ENCODE peak calls at places on chromosomes 5 and 9, in eight cellular contexts. K is NK-92 treated with Interleukin-12 subunit alpha and Interleukin-12 subunit beta, amount 100 ng/mL, for 24 hours; V is choroid plexus epithelial cell; H is stimulated activated CD8-positive, alpha-beta memory T cell treated with anti-CD3 and anti-CD28 coated beads, Interleukin-15, amount 100 ng/mL, for 48 hours; E is activated CD4-positive, alpha-beta T cell treated with anti-CD3 and anti-CD28 coated beads, Interleukin-2, amount 50 U/mL, for 1 hour; A is naive thymus-derived CD4-positive, alpha-beta T cell; S is hippocampal formation; C is HEK293T. X is an unnamed sample.

GRCh38 chr9:108444400-108445358 is 411.1 kb downstream of the ACTL7B start:
- DNase-seq in C (no peak), S (no peak), H (no peak), A (no peak), E (no peak), K (no peak), V (peak), X (peak)

GRCh38 chr5:33579163-33579562 is 138.4 kb downstream of the TARS1 start:
- DNase-seq in V (no peak), H (no peak), A (no peak), C (no peak), K (no peak), E (no peak), S (no peak), X (no peak)

GRCh38 chr5:107985144-107985543 is 314.4 kb upstream of the EFNA5 start:
- DNase-seq in H (no peak), E (no peak), V (no peak), C (no peak), S (no peak), K (no peak), A (no peak), X (peak)

GRCh38 chr5:73093943-73094342 is 26.4 kb upstream of the TMEM171 start:
- DNase-seq in S (no peak), A (no peak), H (no peak), V (peak), C (no peak), E (no peak), K (peak), X (no peak)

GRCh38 chr9:96605328-96605727 is 14.3 kb downstream of the CDC14B start:
- DNase-seq in C (no peak), V (no peak), K (no peak), E (no peak), A (no peak), H (no peak), S (no peak), X (no peak)

GRCh38 chr9:83956288-83957028 is 23.6 kb downstream of the HNRNPK start:
- DNase-seq in V (peak), C (peak), K (peak), H (peak), S (peak), A (peak), E (peak), X (peak)

GRCh38 chr9:89435315-89435823 is 62.5 kb downstream of the SEMA4D start:
- DNase-seq in S (no peak), H (no peak), V (no peak), E (no peak), A (no peak), C (no peak), K (no peak), X (no peak)

GRCh38 chr9:111799506-111799905 is 4.8 kb upstream of the SHOC1 start:
- DNase-seq in H (no peak), A (no peak), K (no peak), S (no peak), V (no peak), E (no peak), C (no peak), X (no peak)

GRCh38 chr9:13491493-13492424 is 212.3 kb upstream of the MPDZ start:
- DNase-seq in E (no peak), S (no peak), A (no peak), C (no peak), V (no peak), K (no peak), H (no peak), X (no peak)

GRCh38 chr5:156402387-156402921 is 75.5 kb downstream of the SGCD start:
- DNase-seq in E (peak), S (no peak), K (no peak), H (peak), C (no peak), V (no peak), A (no peak), X (no peak)

GRCh38 chr9:114392749-114393112 is 4.9 kb upstream of the AKNA start:
- DNase-seq in E (no peak), S (no peak), C (no peak), A (no peak), H (no peak), V (no peak), K (no peak), X (no peak)

GRCh38 chr9:37037744-37038640 is 3.9 kb upstream of the PAX5 start:
- DNase-seq in A (no peak), C (no peak), H (no peak), E (no peak), S (no peak), K (no peak), V (no peak), X (no peak)

GRCh38 chr5:109654455-109654854 is 35.3 kb upstream of the MAN2A1 start:
- DNase-seq in S (no peak), E (no peak), C (no peak), K (no peak), A (no peak), H (peak), V (no peak), X (no peak)

GRCh38 chr5:145587308-145588071 is 247.7 kb downstream of the PRELID2 start:
- DNase-seq in A (no peak), C (no peak), V (peak), S (no peak), K (no peak), H (no peak), E (no peak), X (no peak)

GRCh38 chr5:115579747-115580173 is 22.5 kb downstream of the TICAM2 start:
- DNase-seq in C (no peak), V (peak), E (no peak), A (no peak), H (no peak), S (no peak), K (no peak), X (no peak)

GRCh38 chr5:95508550-95508949 is 46.2 kb downstream of the SKIC3 start:
- DNase-seq in H (no peak), K (no peak), E (no peak), C (no peak), V (no peak), S (no peak), A (no peak), X (no peak)

GRCh38 chr9:107650321-107650720 is 160.8 kb upstream of the KLF4 start:
- DNase-seq in H (no peak), E (no peak), A (no peak), V (peak), S (no peak), K (no peak), C (no peak), X (no peak)

GRCh38 chr5:115329475-115329874 is 33.0 kb upstream of the CCDC112 start:
- DNase-seq in A (no peak), E (no peak), S (peak), V (no peak), H (no peak), C (no peak), K (no peak), X (no peak)

GRCh38 chr9:112747094-112747493 is 3.5 kb upstream of the SNX30 start:
- DNase-seq in V (no peak), A (no peak), E (no peak), K (no peak), H (no peak), S (peak), C (no peak), X (no peak)

GRCh38 chr9:114196117-114196516 is 40.8 kb downstream of the COL27A1 start:
- DNase-seq in A (no peak), S (no peak), H (no peak), V (no peak), E (no peak), K (no peak), C (no peak), X (no peak)

GRCh38 chr5:2375796-2376195 is 375.7 kb downstream of the IRX2 start:
- DNase-seq in A (no peak), H (no peak), E (no peak), S (no peak), V (no peak), K (no peak), C (no peak), X (peak)

GRCh38 chr9:35236692-35237091 is 74.9 kb downstream of the UNC13B start:
- DNase-seq in E (no peak), A (no peak), V (no peak), H (no peak), S (no peak), K (no peak), C (no peak), X (no peak)

GRCh38 chr9:128835246-128836210 is 5.9 kb upstream of the SPOUT1 start:
- DNase-seq in C (no peak), H (no peak), E (no peak), S (no peak), V (no peak), K (no peak), A (no peak), X (no peak)

GRCh38 chr5:171606414-171607024 is 179.1 kb upstream of the SMIM23 start:
- DNase-seq in S (no peak), K (no peak), A (no peak), E (no peak), C (no peak), V (peak), H (no peak), X (no peak)

GRCh38 chr5:179895861-179896260 is 11.8 kb downstream of the TBC1D9B start:
- DNase-seq in V (no peak), K (no peak), A (no peak), C (no peak), S (no peak), E (no peak), H (no peak), X (no peak)

GRCh38 chr9:86827893-86828292 is 119.4 kb downstream of the GAS1 start:
- DNase-seq in E (no peak), A (no peak), V (peak), C (no peak), H (no peak), S (no peak), K (no peak), X (no peak)

GRCh38 chr5:149360262-149360661 is 2.4 kb downstream of the PCYOX1L start:
- DNase-seq in V (no peak), K (no peak), E (no peak), H (no peak), A (no peak), C (no peak), S (no peak), X (no peak)

GRCh38 chr5:66727630-66728029 is 131.4 kb downstream of the MAST4 start:
- DNase-seq in K (no peak), S (no peak), H (no peak), V (no peak), E (no peak), C (no peak), A (no peak), X (no peak)

GRCh38 chr5:103232393-103232999 is 26.1 kb upstream of the MACIR start:
- DNase-seq in E (no peak), A (peak), C (peak), K (no peak), S (no peak), V (peak), H (no peak), X (peak)

GRCh38 chr5:68353624-68354023 is 138.1 kb downstream of the PIK3R1 start:
- DNase-seq in H (no peak), C (no peak), K (no peak), V (peak), S (no peak), A (no peak), E (no peak), X (no peak)

GRCh38 chr5:148972958-148973357 is 89.9 kb downstream of the SH3TC2 start:
- DNase-seq in K (no peak), E (no peak), V (peak), A (no peak), C (no peak), S (no peak), H (no peak), X (no peak)

GRCh38 chr9:96874947-96875459 is 20.7 kb upstream of the ZNF782 start:
- DNase-seq in E (peak), K (no peak), H (no peak), A (peak), S (no peak), C (no peak), V (peak), X (peak)

GRCh38 chr5:149771216-149771973 is 41.3 kb downstream of the PPARGC1B start:
- DNase-seq in V (no peak), E (no peak), S (no peak), H (no peak), K (no peak), A (no peak), C (no peak), X (no peak)